ENCODE peak calls at places on chromosome 16, in six cellular contexts. B is A549, O is neural progenitor cell, X is choroid plexus epithelial cell, E is kidney epithelial cell, W is WERI-Rb-1. Y is an unnamed sample.
A peak's percentile ranks its signal among the peaks of the same experiment; 100 is the strongest.

GRCh38 chr16:77657016-77657415 is 65.3 kb upstream of the NUDT7 start:
- DNase-seq in B (no peak), O (peak; percentile 31), X (peak; percentile 72), E (no peak), W (no peak), Y (no peak)

GRCh38 chr16:78134944-78135619 is 35.6 kb downstream of the WWOX start:
- DNase-seq in B (no peak), O (no peak), X (no peak), E (no peak), W (no peak), Y (no peak)

GRCh38 chr16:86823125-86823524 is 244.8 kb downstream of the FOXL1 start:
- DNase-seq in B (no peak), O (no peak), X (no peak), E (no peak), W (no peak), Y (no peak)

GRCh38 chr16:13143551-13143950 is 242.2 kb downstream of the SHISA9 start:
- DNase-seq in B (no peak), O (no peak), X (no peak), E (no peak), W (no peak), Y (no peak)

GRCh38 chr16:68005786-68006286 is 6.6 kb upstream of the DPEP2 start:
- DNase-seq in B (no peak), O (no peak), X (peak; percentile 96), E (no peak), W (no peak), Y (no peak)

GRCh38 chr16:88303890-88304819 is 78.6 kb upstream of the ZNF469 start:
- DNase-seq in B (peak; percentile 38), O (no peak), X (peak; percentile 96), E (peak; percentile 49), W (no peak), Y (no peak)

GRCh38 chr16:50644245-50644644 is 36.9 kb downstream of the SNX20 start:
- DNase-seq in B (no peak), O (no peak), X (no peak), E (no peak), W (no peak), Y (no peak)

GRCh38 chr16:29784157-29784556 is 6.1 kb downstream of the ZG16 start:
- DNase-seq in B (no peak), O (no peak), X (no peak), E (no peak), W (no peak), Y (no peak)

GRCh38 chr16:74871608-74872007 is 97.0 kb upstream of the FA2H start:
- DNase-seq in B (no peak), O (no peak), X (no peak), E (no peak), W (no peak), Y (no peak)

GRCh38 chr16:29962344-29962994 is 590 bp downstream of the TMEM219 start:
- DNase-seq in B (no peak), O (no peak), X (peak; percentile 65), E (no peak), W (no peak), Y (no peak)

GRCh38 chr16:89052191-89052787 is 41.4 kb upstream of the ACSF3 start:
- DNase-seq in B (no peak), O (no peak), X (no peak), E (no peak), W (no peak), Y (peak; percentile 9)

GRCh38 chr16:49593423-49594040 is 219.9 kb downstream of the C16orf78 start:
- DNase-seq in B (no peak), O (no peak), X (no peak), E (no peak), W (peak; percentile 21), Y (no peak)

GRCh38 chr16:14539631-14540030 is 90.4 kb downstream of the PARN start:
- DNase-seq in B (no peak), O (no peak), X (peak; percentile 14), E (no peak), W (no peak), Y (no peak)

GRCh38 chr16:10895053-10895946 is 18.3 kb downstream of the CIITA start:
- DNase-seq in B (peak; percentile 29), O (peak; percentile 90), X (peak; percentile 41), E (no peak), W (no peak), Y (no peak)

GRCh38 chr16:59368586-59368985 is 634.5 kb upstream of the GOT2 start:
- DNase-seq in B (no peak), O (no peak), X (no peak), E (no peak), W (no peak), Y (no peak)

GRCh38 chr16:22206847-22207714 is 1.0 kb downstream of the EEF2K start:
- DNase-seq in B (peak; percentile 33), O (peak; percentile 52), X (peak; percentile 42), E (no peak), W (peak; percentile 88), Y (peak; percentile 61)

DNA sequence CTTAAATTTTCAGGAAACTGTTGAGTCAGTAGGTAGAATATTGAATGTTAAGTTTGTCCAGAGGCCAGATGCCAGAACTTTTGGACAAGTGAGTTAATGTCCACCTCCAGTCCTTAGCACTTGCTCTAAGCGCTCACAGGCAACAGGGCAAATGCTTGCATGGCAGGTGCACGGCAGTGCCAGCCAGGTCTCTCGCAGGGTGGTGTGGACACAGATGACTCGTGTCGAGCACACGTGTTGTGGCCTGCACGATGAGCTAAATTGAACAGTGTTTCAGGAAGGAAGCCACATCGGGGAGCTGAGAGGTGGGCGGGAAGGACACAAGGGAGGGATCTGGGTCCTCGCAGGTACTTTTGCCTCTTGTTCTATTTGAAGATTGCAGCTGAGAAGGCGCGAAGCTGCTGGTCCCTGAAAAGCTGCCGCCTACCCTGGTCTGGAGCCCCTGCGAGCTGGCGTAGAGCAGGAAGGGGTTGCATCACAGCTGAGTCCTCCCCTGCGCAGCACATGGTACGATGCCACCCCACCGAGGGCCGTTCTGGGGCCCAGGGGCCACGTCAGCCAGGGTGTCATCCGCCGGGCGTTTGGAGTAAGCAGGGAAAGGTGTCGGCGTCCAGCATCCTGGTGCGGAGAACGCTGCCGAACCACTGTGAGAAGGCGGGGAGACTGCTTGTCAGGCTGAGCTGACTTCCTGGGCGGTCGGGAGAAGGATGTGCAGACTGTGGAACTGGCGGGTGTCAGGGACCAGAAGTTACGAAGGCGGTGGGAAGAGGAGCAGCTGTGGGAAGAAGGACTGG is 6.3 kb downstream of the RAB40C start:
- DNase-seq in B (no peak), O (no peak), X (no peak), E (no peak), W (no peak), Y (no peak)
- TF ChIP-seq CTCF in B (no peak), O (no peak), X (no peak), E (no peak), W (no peak), Y (no peak)

GRCh38 chr16:4802659-4803287 is 340 bp upstream of the ROGDI start:
- DNase-seq in B (peak; percentile 98), O (peak; percentile 96), X (peak; percentile 94), E (peak; percentile 62), W (peak; percentile 95), Y (peak; percentile 92)
- TF ChIP-seq CTCF in B (no peak), O (no peak), X (no peak), E (no peak), W (no peak), Y (peak; percentile 43)

DNA sequence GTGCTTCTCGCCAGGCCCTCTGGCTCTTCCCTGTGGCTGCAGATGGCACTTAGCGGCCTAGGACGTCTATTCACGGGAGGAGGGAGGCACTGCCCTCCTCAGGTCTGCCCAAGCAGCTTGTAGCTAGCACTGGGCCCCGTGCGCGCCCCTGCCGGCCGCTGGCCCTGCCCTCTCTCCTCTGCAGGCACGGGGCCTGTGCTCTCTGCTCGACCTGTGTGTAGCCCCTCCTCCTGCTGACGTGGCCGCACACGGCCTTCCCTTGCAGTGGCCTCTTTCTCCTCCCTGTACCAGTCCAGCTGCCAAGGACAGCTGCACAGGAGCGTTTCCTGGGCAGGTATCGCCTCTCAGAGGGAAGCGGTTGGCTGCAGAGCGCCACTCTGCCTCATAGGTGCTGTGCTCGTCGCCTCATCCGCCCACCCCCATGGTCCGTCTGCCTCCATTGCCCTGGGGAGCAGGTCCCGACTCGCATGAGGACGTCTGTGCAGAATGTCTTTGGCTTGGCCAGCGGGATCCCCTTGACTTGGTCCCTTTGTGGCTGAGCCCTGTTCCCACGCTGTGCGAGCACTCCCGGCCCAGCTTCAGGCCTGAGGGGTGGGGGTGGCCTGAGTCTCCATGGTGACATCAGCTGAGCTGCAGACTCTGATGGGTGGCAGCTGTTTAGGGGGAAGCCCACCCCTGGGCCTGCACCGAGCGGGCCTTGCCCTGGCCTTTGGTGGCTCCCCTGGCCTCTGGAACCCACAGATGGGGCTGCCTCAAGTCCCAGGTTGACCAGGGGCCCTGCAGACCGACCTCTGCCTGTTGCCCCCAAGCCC is 34.6 kb downstream of the TSC2 start:
- DNase-seq in B (no peak), O (no peak), X (peak; percentile 36), E (no peak), W (no peak), Y (no peak)
- TF ChIP-seq CTCF in B (no peak), O (no peak), X (no peak), E (no peak), W (no peak), Y (no peak)

GRCh38 chr16:7025616-7026190 is 306.9 kb upstream of the RBFOX1 start:
- DNase-seq in B (peak; percentile 25), O (peak; percentile 91), X (peak; percentile 2), E (no peak), W (peak; percentile 90), Y (peak; percentile 85)
- TF ChIP-seq CTCF in B (peak; percentile 34), O (peak; percentile 83), X (no peak), E (peak; percentile 50), W (peak; percentile 82), Y (peak; percentile 80)

DNA sequence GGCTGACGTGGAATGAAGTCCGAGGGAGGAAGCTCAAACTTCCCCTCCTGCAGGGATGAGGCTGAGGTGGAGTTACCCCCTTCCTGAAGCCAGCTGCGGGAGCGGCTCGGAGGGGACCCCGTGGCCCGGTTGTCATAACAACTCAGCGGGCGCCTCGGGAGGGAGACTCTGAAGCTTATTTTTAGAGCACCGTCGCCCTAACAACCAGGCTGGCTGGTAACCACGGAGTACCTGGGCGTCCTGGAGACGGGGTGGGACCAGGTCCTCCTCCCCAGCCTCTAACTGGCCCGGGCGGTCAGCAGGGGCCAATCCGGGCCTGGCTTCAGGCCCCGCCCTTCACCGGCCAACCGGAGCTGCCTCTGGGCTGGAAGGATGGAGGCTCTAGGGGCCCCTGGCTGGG is 27.7 kb downstream of the NECAB2 start:
- DNase-seq in B (no peak), O (peak; percentile 90), X (peak; percentile 92), E (no peak), W (no peak), Y (no peak)
- TF ChIP-seq CTCF in B (no peak), O (no peak), X (no peak), E (no peak), W (no peak), Y (no peak)

DNA sequence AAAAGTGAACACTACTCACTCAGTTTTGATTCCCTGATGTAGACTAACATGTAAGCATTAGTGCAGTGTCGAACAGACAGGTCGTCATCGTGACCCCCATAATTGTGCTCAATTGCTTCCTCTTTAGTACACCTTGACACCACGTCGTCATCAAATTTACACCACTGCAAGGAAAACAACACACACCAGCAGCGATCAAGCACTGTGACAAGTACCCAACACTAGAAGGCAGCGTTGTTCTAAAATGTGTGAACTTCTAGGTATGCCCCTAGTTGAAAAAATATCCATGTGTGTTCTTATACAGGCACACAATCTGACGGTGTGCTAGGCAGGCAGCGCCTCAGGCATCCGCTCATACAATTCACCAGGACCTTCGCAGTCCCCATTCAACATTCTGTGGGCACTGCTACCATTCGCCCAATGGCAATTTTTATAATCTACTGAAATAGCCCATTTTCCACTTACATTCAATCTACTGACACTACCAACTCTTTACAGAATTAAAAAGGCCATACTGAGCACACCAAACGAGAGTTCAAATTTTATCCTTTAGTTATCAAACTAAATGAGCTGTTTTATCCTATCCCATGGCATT is 23.1 kb downstream of the LITAFD start:
- DNase-seq in B (peak; percentile 36), O (peak; percentile 50), X (peak; percentile 75), E (peak; percentile 16), W (peak; percentile 37), Y (no peak)
- TF ChIP-seq CTCF in B (peak; percentile 27), O (peak; percentile 40), X (peak; percentile 76), E (peak; percentile 57), W (peak; percentile 74), Y (no peak)

GRCh38 chr16:5024632-5025031 is 9.1 kb downstream of the NAGPA start:
- DNase-seq in B (peak; percentile 82), O (peak; percentile 37), X (peak; percentile 18), E (no peak), W (peak; percentile 62), Y (no peak)
- TF ChIP-seq CTCF in B (peak; percentile 42), O (peak; percentile 20), X (no peak), E (no peak), W (peak; percentile 46), Y (no peak)

Y was measured in glutamatergic neuron.